ENCODE peak calls at places on chromosome 6, in five cellular contexts. L, A, B, U and C are unnamed samples.

GRCh38 chr6:52155791-52156576 is 30.2 kb upstream of the IL17A start:
- DNase-seq in L (no peak), A (no peak), B (no peak), U (no peak), C (no peak)

GRCh38 chr6:132231121-132231520 is 170.2 kb downstream of the MOXD1 start:
- DNase-seq in L (no peak), A (no peak), B (no peak), U (no peak), C (no peak)

GRCh38 chr6:165876568-165876967 is 213.5 kb upstream of the PDE10A start:
- DNase-seq in L (no peak), A (no peak), B (peak; percentile 69), U (no peak), C (no peak)

GRCh38 chr6:42128460-42129359 is 13.7 kb downstream of the C6orf132 start:
- DNase-seq in L (no peak), A (no peak), B (no peak), U (no peak), C (peak; percentile 55)

GRCh38 chr6:53906842-53907241 is 112.0 kb downstream of the LRRC1 start:
- DNase-seq in L (no peak), A (peak; percentile 53), B (no peak), U (no peak), C (no peak)

GRCh38 chr6:30646450-30647038 is 389 bp upstream of the C6orf136 start:
- DNase-seq in L (peak; percentile 52), A (peak; percentile 95), B (peak; percentile 95), U (peak; percentile 87), C (peak; percentile 92)

GRCh38 chr6:110233769-110234374 is 53.6 kb downstream of the CDC40 start:
- DNase-seq in L (no peak), A (no peak), B (no peak), U (no peak), C (no peak)

GRCh38 chr6:113744886-113745285 is 112.3 kb upstream of the MARCKS start:
- DNase-seq in L (no peak), A (no peak), B (no peak), U (no peak), C (no peak)

GRCh38 chr6:33854572-33855030 is 50.8 kb upstream of the MLN start:
- DNase-seq in L (no peak), A (no peak), B (no peak), U (no peak), C (no peak)

GRCh38 chr6:27890351-27891299 is 21.6 kb downstream of the OR2B2 start:
- DNase-seq in L (peak; percentile 87), A (peak; percentile 73), B (no peak), U (peak; percentile 96), C (peak; percentile 54)

GRCh38 chr6:31490115-31490873 is 7.7 kb upstream of the MICB start:
- DNase-seq in L (no peak), A (no peak), B (no peak), U (no peak), C (no peak)

GRCh38 chr6:12957321-12958051 is 240.9 kb downstream of the PHACTR1 start:
- DNase-seq in L (peak; percentile 47), A (peak; percentile 90), B (peak; percentile 74), U (peak; percentile 55), C (peak; percentile 29)

GRCh38 chr6:83430606-83431544 is at the start of gene ME1:
- DNase-seq in L (peak; percentile 86), A (peak; percentile 93), B (peak; percentile 79), U (peak; percentile 82), C (peak; percentile 70)

GRCh38 chr6:104527761-104528415 is 331.8 kb downstream of the HACE1 start:
- DNase-seq in L (peak; percentile 60), A (peak; percentile 59), B (no peak), U (no peak), C (peak; percentile 24)

GRCh38 chr6:113495521-113495920 is 361.6 kb upstream of the MARCKS start:
- DNase-seq in L (no peak), A (no peak), B (no peak), U (peak; percentile 75), C (no peak)

GRCh38 chr6:66699385-66699784 is 992.4 kb upstream of the EYS start:
- DNase-seq in L (no peak), A (no peak), B (no peak), U (no peak), C (no peak)

GRCh38 chr6:105519954-105520353 is 117.1 kb upstream of the PREP start:
- DNase-seq in L (no peak), A (no peak), B (no peak), U (peak; percentile 9), C (no peak)

GRCh38 chr6:21348462-21349195 is 244.9 kb upstream of the SOX4 start:
- DNase-seq in L (no peak), A (peak; percentile 79), B (peak; percentile 21), U (no peak), C (peak; percentile 37)

GRCh38 chr6:41878246-41878645 is 16.9 kb downstream of the USP49 start:
- DNase-seq in L (no peak), A (no peak), B (no peak), U (peak; percentile 52), C (no peak)

GRCh38 chr6:938271-939046 is 245.5 kb upstream of the EXOC2 start:
- DNase-seq in L (no peak), A (no peak), B (no peak), U (no peak), C (no peak)

GRCh38 chr6:152669894-152670293 is 27.8 kb upstream of the MYCT1 start:
- DNase-seq in L (no peak), A (no peak), B (no peak), U (peak; percentile 34), C (no peak)

GRCh38 chr6:101918476-101918875 is 525.0 kb downstream of the GRIK2 start:
- DNase-seq in L (no peak), A (no peak), B (no peak), U (no peak), C (no peak)